ENCODE peak calls at places on chromosomes 4 and X, in five cellular contexts. C, B, L, N and S are unnamed samples. For H3K4me1 and H3K36me3, the result is how much of the 10 kb centered on the place peaks cover.

GRCh38 chr4:76984127-76984526 is 34.6 kb downstream of the SEPTIN11 start:
- DNase-seq in C (no peak), B (peak), L (peak), N (no peak), S (no peak)

GRCh38 chr4:3293410-3294391 is 880 bp downstream of the RGS12 start:
- DNase-seq in C (no peak), B (no peak), L (no peak), N (no peak), S (no peak)

GRCh38 chrX:116694046-116694445 is 231.3 kb upstream of the CT83 start:
- DNase-seq in C (no peak), B (no peak), L (no peak), N (no peak), S (peak)

GRCh38 chr4:94304365-94304971 is 38.2 kb downstream of the HPGDS start:
- DNase-seq in C (no peak), B (peak), L (peak), N (no peak), S (peak)

GRCh38 chr4:152896819-152897218 is 39.3 kb upstream of the FHDC1 start:
- DNase-seq in C (no peak), B (no peak), L (peak), N (no peak), S (no peak)

GRCh38 chrX:110432831-110433230 is 74.2 kb downstream of the RTL9 start:
- DNase-seq in C (no peak), B (no peak), L (no peak), N (no peak), S (no peak)

GRCh38 chr4:91279899-91280298 is 1023.9 kb upstream of the GRID2 start:
- DNase-seq in C (no peak), B (no peak), L (no peak), N (no peak), S (no peak)

GRCh38 chrX:53287493-53288138 is 6.2 kb upstream of the IQSEC2 start:
- DNase-seq in C (no peak), B (no peak), L (peak), N (peak), S (no peak)

GRCh38 chrX:97416461-97416860 is 532.8 kb downstream of the RPA4 start:
- DNase-seq in C (no peak), B (no peak), L (no peak), N (no peak), S (no peak)

GRCh38 chr4:113474017-113474416 is 287.5 kb downstream of the CAMK2D start:
- DNase-seq in C (peak), B (no peak), L (peak), N (no peak), S (no peak)

GRCh38 chr4:113469926-113470325 is 291.6 kb downstream of the CAMK2D start:
- DNase-seq in C (no peak), B (peak), L (no peak), N (no peak), S (no peak)

GRCh38 chr4:113469023-113469390 is 292.5 kb downstream of the CAMK2D start:
- DNase-seq in C (no peak), B (no peak), L (peak), N (no peak), S (no peak)

GRCh38 chr4:113472864-113473263 is 288.7 kb downstream of the CAMK2D start:
- DNase-seq in C (no peak), B (no peak), L (no peak), N (no peak), S (no peak)

GRCh38 chr4:113471141-113471860 is 290.2 kb downstream of the CAMK2D start:
- DNase-seq in C (no peak), B (no peak), L (peak), N (no peak), S (no peak)
- H3K4me1 ChIP-seq in C (under half), B (under half), L (under half), N (under half), S (under half)

GRCh38 chr4:165403667-165404066 is 24.9 kb downstream of the CPE start:
- DNase-seq in C (no peak), B (no peak), L (no peak), N (no peak), S (no peak)
- H3K36me3 ChIP-seq in C (under half), B (under half), L (under half), N (under half), S (under half)

GRCh38 chr4:80307774-80308465 is 27.6 kb upstream of the CFAP299 start:
- DNase-seq in C (no peak), B (no peak), L (peak), N (no peak), S (no peak)

GRCh38 chr4:80307183-80307735 is 28.3 kb upstream of the CFAP299 start:
- DNase-seq in C (no peak), B (no peak), L (peak), N (no peak), S (no peak)

GRCh38 chr4:80311130-80311529 is 24.4 kb upstream of the CFAP299 start:
- DNase-seq in C (no peak), B (no peak), L (peak), N (no peak), S (no peak)

GRCh38 chr4:80308466-80308822 is 27.1 kb upstream of the CFAP299 start:
- DNase-seq in C (no peak), B (no peak), L (no peak), N (no peak), S (no peak)

DNA sequence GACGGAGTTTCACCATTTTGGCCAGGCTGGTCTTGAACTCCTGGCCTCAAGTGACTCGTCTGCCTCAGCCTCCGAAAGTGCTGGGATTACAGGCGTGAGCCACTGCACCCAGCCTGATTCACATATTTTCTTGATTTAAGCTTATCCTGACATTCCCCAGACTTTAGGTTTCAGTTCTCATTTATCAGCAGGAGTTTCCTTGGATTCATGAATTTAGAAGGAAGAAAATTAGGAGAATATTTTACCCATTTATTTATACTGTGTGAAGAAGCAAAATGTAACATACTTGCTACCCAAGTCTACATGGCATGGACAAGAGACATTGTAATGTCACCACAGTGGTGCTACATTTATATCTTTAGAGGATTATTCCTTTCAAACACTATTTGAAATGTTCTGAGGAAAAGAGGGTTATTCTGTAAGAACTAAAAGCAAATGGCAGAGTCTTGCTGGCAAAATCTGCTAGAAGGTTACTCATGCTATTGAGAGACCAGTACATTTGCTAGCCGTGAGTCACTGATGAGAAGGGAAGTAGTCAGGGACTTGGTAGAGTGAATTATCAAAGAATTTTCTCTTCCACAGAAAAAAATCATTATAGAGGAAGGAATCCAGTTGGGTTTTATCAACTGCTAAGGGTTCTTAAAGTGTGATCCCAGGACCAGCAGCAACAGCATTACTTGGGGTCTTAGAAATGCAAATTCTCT is 26.1 kb upstream of the CFAP299 start:
- DNase-seq in C (peak), B (no peak), L (peak), N (no peak), S (no peak)
- H3K4me3 ChIP-seq in C (no peak), B (no peak), L (no peak), N (no peak), S (no peak)

GRCh38 chr4:175951794-175952193 is 113.8 kb upstream of the WDR17 start:
- DNase-seq in C (no peak), B (no peak), L (no peak), N (no peak), S (no peak)
- H3K4me1 ChIP-seq in C (under half), B (under half), L (under half), N (under half), S (under half)

GRCh38 chr4:5686338-5686737 is 22.0 kb downstream of the EVC2 start:
- DNase-seq in C (no peak), B (no peak), L (no peak), N (no peak), S (no peak)

GRCh38 chr4:5689065-5689464 is 19.3 kb downstream of the EVC2 start:
- DNase-seq in C (no peak), B (no peak), L (no peak), N (no peak), S (no peak)

GRCh38 chr4:5696341-5696740 is 12.0 kb downstream of the EVC2 start:
- DNase-seq in C (no peak), B (no peak), L (no peak), N (no peak), S (no peak)

GRCh38 chr4:5693871-5694270 is 14.5 kb downstream of the EVC2 start:
- DNase-seq in C (no peak), B (no peak), L (no peak), N (no peak), S (no peak)

GRCh38 chr4:5691491-5692132 is 16.7 kb downstream of the EVC2 start:
- DNase-seq in C (no peak), B (no peak), L (no peak), N (no peak), S (no peak)
- H3K36me3 ChIP-seq in C (under half), B (under half), L (under half), N (under half), S (under half)

DNA sequence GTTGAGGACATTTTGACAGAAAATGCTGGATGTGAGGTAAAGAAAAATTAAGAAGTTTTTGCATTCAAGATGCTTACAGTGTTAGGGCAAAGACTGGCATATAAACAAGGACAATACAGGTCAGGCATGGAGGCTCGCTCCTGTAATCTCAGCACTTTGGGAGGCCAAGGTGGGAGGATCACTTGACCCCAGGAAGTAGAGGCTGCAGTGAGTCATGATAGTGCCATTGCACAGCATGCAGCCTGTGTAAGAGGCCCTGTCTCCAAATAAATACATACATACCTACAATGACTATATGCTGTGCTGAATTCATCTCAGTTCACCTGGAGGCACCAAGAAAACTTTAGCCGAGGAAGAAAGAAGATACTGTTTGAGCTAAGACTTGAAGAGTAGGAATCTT is 2.3 kb downstream of the MAGT1 start:
- DNase-seq in C (no peak), B (no peak), L (no peak), N (no peak), S (no peak)
- H3K4me3 ChIP-seq in C (no peak), B (no peak), L (no peak), N (no peak), S (no peak)

GRCh38 chr4:26819478-26819877 is 41.2 kb upstream of the STIM2 start:
- DNase-seq in C (no peak), B (no peak), L (no peak), N (no peak), S (no peak)
- H3K4me1 ChIP-seq in C (under half), B (under half), L (under half), N (under half), S (under half)

DNA sequence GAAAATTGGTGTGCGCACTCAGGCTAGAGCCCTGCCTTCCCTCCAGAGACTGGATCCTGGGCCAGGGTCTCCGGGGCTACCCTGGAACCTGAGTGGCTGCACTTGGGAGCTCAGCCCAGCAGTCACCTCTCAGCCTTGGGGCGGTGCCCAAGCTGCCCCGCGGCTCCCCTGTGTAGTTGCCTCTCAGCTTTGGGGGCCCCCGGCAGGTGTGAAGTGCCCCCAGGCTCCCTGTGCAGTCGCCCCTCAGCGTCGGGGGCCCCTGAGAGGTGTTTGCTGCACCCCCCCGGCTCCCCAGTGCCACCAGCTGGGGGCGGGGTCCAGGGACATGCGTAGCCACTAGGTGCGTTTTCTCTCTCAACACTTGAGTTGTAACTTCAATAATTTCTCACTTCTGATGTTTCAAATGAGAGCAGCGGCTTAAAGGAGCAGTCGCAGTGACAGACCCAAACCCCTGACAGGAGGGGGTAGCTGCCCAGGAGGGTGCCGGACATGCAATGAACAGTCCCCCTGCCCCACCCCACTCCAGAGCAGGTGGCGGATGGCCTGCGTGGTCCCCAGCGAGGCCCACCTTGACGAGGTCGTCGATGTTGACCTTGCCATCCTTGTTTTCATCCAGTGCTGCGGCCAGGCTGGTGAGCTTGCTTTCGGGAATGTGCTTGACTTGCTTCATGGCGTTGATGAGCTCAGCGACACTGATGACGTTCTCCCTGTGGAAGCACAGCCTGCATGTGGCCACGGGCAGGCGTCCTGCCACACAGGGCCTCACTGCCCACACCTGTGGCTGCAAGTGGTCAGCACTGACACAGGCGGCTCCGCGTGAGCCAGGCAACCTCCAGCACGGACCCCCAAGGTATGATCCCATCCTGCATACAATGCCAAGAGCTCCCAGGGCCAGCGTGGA is 22.3 kb downstream of the FGFR3 start:
- DNase-seq in C (no peak), B (no peak), L (no peak), N (no peak), S (no peak)
- H3K36me3 ChIP-seq in C (under half), B (half or more), L (under half), N (under half), S (under half)

GRCh38 chr4:121182296-121182695 is 18.2 kb upstream of the TNIP3 start:
- DNase-seq in C (no peak), B (no peak), L (peak), N (no peak), S (no peak)
- H3K4me3 ChIP-seq in C (no peak), B (no peak), L (no peak), N (no peak), S (no peak)

GRCh38 chr4:6991249-6991648 is 51.9 kb upstream of the TADA2B start:
- DNase-seq in C (no peak), B (no peak), L (no peak), N (no peak), S (no peak)
- H3K4me1 ChIP-seq in C (half or more), B (under half), L (under half), N (under half), S (under half)